ENCODE peak calls at places on chromosomes 13 and 19, in ten cellular contexts. One of them, this sample, is unnamed.

GRCh38 chr13:113023217-113023597 is 54.2 kb downstream of the MCF2L start:
- DNase-seq in stomach: no peak
- DNase-seq in cardiac muscle cell: peak
- DNase-seq in AG04449: no peak
- DNase-seq in fibroblast of lung: peak
- DNase-seq in GM23338: peak
- DNase-seq in GM12878: no peak
- DNase-seq in Peyer's patch: no peak
- DNase-seq in hepatocyte: peak
- DNase-seq in cardiac fibroblast: peak
- DNase-seq in this sample: no peak

GRCh38 chr19:30325657-30326056 is 46.5 kb upstream of the ZNF536 start:
- DNase-seq in stomach: no peak
- DNase-seq in cardiac muscle cell: no peak
- DNase-seq in AG04449: no peak
- DNase-seq in fibroblast of lung: no peak
- DNase-seq in GM23338: no peak
- DNase-seq in GM12878: no peak
- DNase-seq in Peyer's patch: peak
- DNase-seq in hepatocyte: no peak
- DNase-seq in cardiac fibroblast: no peak
- DNase-seq in this sample: no peak

GRCh38 chr19:8654591-8655339 is 24.3 kb downstream of the NFILZ start:
- DNase-seq in stomach: peak
- DNase-seq in cardiac muscle cell: peak
- DNase-seq in AG04449: no peak
- DNase-seq in fibroblast of lung: peak
- DNase-seq in GM23338: peak
- DNase-seq in GM12878: no peak
- DNase-seq in Peyer's patch: peak
- DNase-seq in hepatocyte: peak
- DNase-seq in cardiac fibroblast: peak
- DNase-seq in this sample: no peak

GRCh38 chr13:60402022-60402421 is 5.0 kb downstream of the TDRD3 start:
- DNase-seq in stomach: no peak
- DNase-seq in cardiac muscle cell: no peak
- DNase-seq in AG04449: no peak
- DNase-seq in fibroblast of lung: peak
- DNase-seq in GM23338: no peak
- DNase-seq in GM12878: no peak
- DNase-seq in Peyer's patch: no peak
- DNase-seq in hepatocyte: peak
- DNase-seq in cardiac fibroblast: peak
- DNase-seq in this sample: no peak

GRCh38 chr13:91242652-91243051 is 104.8 kb upstream of the MIR17HG start:
- DNase-seq in stomach: no peak
- DNase-seq in cardiac muscle cell: no peak
- DNase-seq in AG04449: no peak
- DNase-seq in fibroblast of lung: peak
- DNase-seq in GM23338: no peak
- DNase-seq in GM12878: no peak
- DNase-seq in Peyer's patch: no peak
- DNase-seq in hepatocyte: no peak
- DNase-seq in cardiac fibroblast: no peak
- DNase-seq in this sample: no peak

GRCh38 chr13:30477346-30478235 is 11.9 kb upstream of the HMGB1 start:
- DNase-seq in stomach: no peak
- DNase-seq in cardiac muscle cell: no peak
- DNase-seq in AG04449: no peak
- DNase-seq in fibroblast of lung: no peak
- DNase-seq in GM23338: peak
- DNase-seq in GM12878: no peak
- DNase-seq in Peyer's patch: no peak
- DNase-seq in hepatocyte: no peak
- DNase-seq in cardiac fibroblast: no peak
- DNase-seq in this sample: peak

GRCh38 chr19:46660601-46661019 is 372 bp downstream of the DACT3 start:
- DNase-seq in stomach: no peak
- DNase-seq in cardiac muscle cell: no peak
- DNase-seq in AG04449: no peak
- DNase-seq in fibroblast of lung: no peak
- DNase-seq in GM23338: peak
- DNase-seq in GM12878: no peak
- DNase-seq in Peyer's patch: no peak
- DNase-seq in hepatocyte: no peak
- DNase-seq in cardiac fibroblast: no peak
- DNase-seq in this sample: no peak

GRCh38 chr19:38337360-38337653 is 1.7 kb downstream of the CATSPERG start:
- DNase-seq in stomach: no peak
- DNase-seq in cardiac muscle cell: no peak
- DNase-seq in AG04449: no peak
- DNase-seq in fibroblast of lung: no peak
- DNase-seq in GM23338: no peak
- DNase-seq in GM12878: no peak
- DNase-seq in Peyer's patch: no peak
- DNase-seq in hepatocyte: no peak
- DNase-seq in cardiac fibroblast: no peak
- DNase-seq in this sample: no peak

GRCh38 chr13:40189426-40189825 is 477.0 kb downstream of the FOXO1 start:
- DNase-seq in stomach: no peak
- DNase-seq in cardiac muscle cell: no peak
- DNase-seq in AG04449: no peak
- DNase-seq in fibroblast of lung: no peak
- DNase-seq in GM23338: no peak
- DNase-seq in GM12878: no peak
- DNase-seq in Peyer's patch: no peak
- DNase-seq in hepatocyte: no peak
- DNase-seq in cardiac fibroblast: no peak
- DNase-seq in this sample: no peak

GRCh38 chr13:106814389-106814903 is 246.5 kb upstream of the ARGLU1 start:
- DNase-seq in stomach: no peak
- DNase-seq in cardiac muscle cell: no peak
- DNase-seq in AG04449: no peak
- DNase-seq in fibroblast of lung: no peak
- DNase-seq in GM23338: no peak
- DNase-seq in GM12878: no peak
- DNase-seq in Peyer's patch: no peak
- DNase-seq in hepatocyte: no peak
- DNase-seq in cardiac fibroblast: no peak
- DNase-seq in this sample: no peak

GRCh38 chr13:71274923-71275593 is 591.9 kb downstream of the DACH1 start:
- DNase-seq in stomach: no peak
- DNase-seq in cardiac muscle cell: no peak
- DNase-seq in AG04449: no peak
- DNase-seq in fibroblast of lung: no peak
- DNase-seq in GM23338: no peak
- DNase-seq in GM12878: peak
- DNase-seq in Peyer's patch: no peak
- DNase-seq in hepatocyte: no peak
- DNase-seq in cardiac fibroblast: no peak
- DNase-seq in this sample: peak

GRCh38 chr19:15461694-15462093 is 2.6 kb downstream of the RASAL3 start:
- DNase-seq in stomach: no peak
- DNase-seq in cardiac muscle cell: no peak
- DNase-seq in AG04449: no peak
- DNase-seq in fibroblast of lung: no peak
- DNase-seq in GM23338: no peak
- DNase-seq in GM12878: no peak
- DNase-seq in Peyer's patch: no peak
- DNase-seq in hepatocyte: no peak
- DNase-seq in cardiac fibroblast: no peak
- DNase-seq in this sample: no peak

GRCh38 chr13:31090921-31091624 is 70.6 kb downstream of the HSPH1 start:
- DNase-seq in stomach: no peak
- DNase-seq in cardiac muscle cell: no peak
- DNase-seq in AG04449: no peak
- DNase-seq in fibroblast of lung: peak
- DNase-seq in GM23338: no peak
- DNase-seq in GM12878: no peak
- DNase-seq in Peyer's patch: no peak
- DNase-seq in hepatocyte: no peak
- DNase-seq in cardiac fibroblast: peak
- DNase-seq in this sample: no peak

GRCh38 chr13:100461309-100462035 is 127.1 kb downstream of the GGACT start:
- DNase-seq in stomach: no peak
- DNase-seq in cardiac muscle cell: no peak
- DNase-seq in AG04449: no peak
- DNase-seq in fibroblast of lung: no peak
- DNase-seq in GM23338: peak
- DNase-seq in GM12878: no peak
- DNase-seq in Peyer's patch: no peak
- DNase-seq in hepatocyte: no peak
- DNase-seq in cardiac fibroblast: no peak
- DNase-seq in this sample: no peak

GRCh38 chr13:23020246-23020843 is 160.4 kb upstream of the SGCG start:
- DNase-seq in stomach: peak
- DNase-seq in cardiac muscle cell: peak
- DNase-seq in AG04449: no peak
- DNase-seq in fibroblast of lung: peak
- DNase-seq in GM23338: peak
- DNase-seq in GM12878: peak
- DNase-seq in Peyer's patch: no peak
- DNase-seq in hepatocyte: peak
- DNase-seq in cardiac fibroblast: peak
- DNase-seq in this sample: peak

GRCh38 chr13:23235994-23236393 is 55.2 kb downstream of the SGCG start:
- DNase-seq in stomach: no peak
- DNase-seq in cardiac muscle cell: no peak
- DNase-seq in AG04449: no peak
- DNase-seq in fibroblast of lung: no peak
- DNase-seq in GM23338: no peak
- DNase-seq in GM12878: no peak
- DNase-seq in Peyer's patch: no peak
- DNase-seq in hepatocyte: no peak
- DNase-seq in cardiac fibroblast: no peak
- DNase-seq in this sample: no peak

GRCh38 chr19:8306235-8307054 is 1.7 kb downstream of the CD320 start:
- DNase-seq in stomach: peak
- DNase-seq in cardiac muscle cell: no peak
- DNase-seq in AG04449: no peak
- DNase-seq in fibroblast of lung: no peak
- DNase-seq in GM23338: no peak
- DNase-seq in GM12878: no peak
- DNase-seq in Peyer's patch: no peak
- DNase-seq in hepatocyte: no peak
- DNase-seq in cardiac fibroblast: no peak
- DNase-seq in this sample: no peak

GRCh38 chr13:90717451-90717936 is 630.0 kb upstream of the MIR17HG start:
- DNase-seq in stomach: no peak
- DNase-seq in cardiac muscle cell: peak
- DNase-seq in AG04449: no peak
- DNase-seq in fibroblast of lung: peak
- DNase-seq in GM23338: peak
- DNase-seq in GM12878: no peak
- DNase-seq in Peyer's patch: no peak
- DNase-seq in hepatocyte: peak
- DNase-seq in cardiac fibroblast: peak
- DNase-seq in this sample: no peak

GRCh38 chr19:35977446-35978222 is 17.4 kb upstream of the SDHAF1 start:
- DNase-seq in stomach: no peak
- DNase-seq in cardiac muscle cell: no peak
- DNase-seq in AG04449: no peak
- DNase-seq in fibroblast of lung: no peak
- DNase-seq in GM23338: peak
- DNase-seq in GM12878: no peak
- DNase-seq in Peyer's patch: no peak
- DNase-seq in hepatocyte: no peak
- DNase-seq in cardiac fibroblast: no peak
- DNase-seq in this sample: no peak
- TF ChIP-seq CTCF in stomach: no peak
- TF ChIP-seq CTCF in cardiac muscle cell: peak
- TF ChIP-seq CTCF in AG04449: no peak
- TF ChIP-seq CTCF in fibroblast of lung: no peak
- TF ChIP-seq CTCF in GM23338: peak
- TF ChIP-seq CTCF in GM12878: peak
- TF ChIP-seq CTCF in Peyer's patch: no peak
- TF ChIP-seq CTCF in hepatocyte: no peak
- TF ChIP-seq CTCF in cardiac fibroblast: no peak
- TF ChIP-seq CTCF in this sample: peak

GRCh38 chr13:25778808-25779207 is 273.0 kb downstream of the SHISA2 start:
- DNase-seq in stomach: no peak
- DNase-seq in cardiac muscle cell: no peak
- DNase-seq in AG04449: no peak
- DNase-seq in fibroblast of lung: no peak
- DNase-seq in GM23338: no peak
- DNase-seq in GM12878: no peak
- DNase-seq in Peyer's patch: no peak
- DNase-seq in hepatocyte: no peak
- DNase-seq in cardiac fibroblast: no peak
- DNase-seq in this sample: no peak
- H3K4me3 ChIP-seq in stomach: no peak
- H3K4me3 ChIP-seq in cardiac muscle cell: no peak
- H3K4me3 ChIP-seq in AG04449: no peak
- H3K4me3 ChIP-seq in fibroblast of lung: no peak
- H3K4me3 ChIP-seq in GM23338: no peak
- H3K4me3 ChIP-seq in GM12878: no peak
- H3K4me3 ChIP-seq in Peyer's patch: no peak
- H3K4me3 ChIP-seq in hepatocyte: no peak
- H3K4me3 ChIP-seq in cardiac fibroblast: no peak
- H3K4me3 ChIP-seq in this sample: no peak

DNA sequence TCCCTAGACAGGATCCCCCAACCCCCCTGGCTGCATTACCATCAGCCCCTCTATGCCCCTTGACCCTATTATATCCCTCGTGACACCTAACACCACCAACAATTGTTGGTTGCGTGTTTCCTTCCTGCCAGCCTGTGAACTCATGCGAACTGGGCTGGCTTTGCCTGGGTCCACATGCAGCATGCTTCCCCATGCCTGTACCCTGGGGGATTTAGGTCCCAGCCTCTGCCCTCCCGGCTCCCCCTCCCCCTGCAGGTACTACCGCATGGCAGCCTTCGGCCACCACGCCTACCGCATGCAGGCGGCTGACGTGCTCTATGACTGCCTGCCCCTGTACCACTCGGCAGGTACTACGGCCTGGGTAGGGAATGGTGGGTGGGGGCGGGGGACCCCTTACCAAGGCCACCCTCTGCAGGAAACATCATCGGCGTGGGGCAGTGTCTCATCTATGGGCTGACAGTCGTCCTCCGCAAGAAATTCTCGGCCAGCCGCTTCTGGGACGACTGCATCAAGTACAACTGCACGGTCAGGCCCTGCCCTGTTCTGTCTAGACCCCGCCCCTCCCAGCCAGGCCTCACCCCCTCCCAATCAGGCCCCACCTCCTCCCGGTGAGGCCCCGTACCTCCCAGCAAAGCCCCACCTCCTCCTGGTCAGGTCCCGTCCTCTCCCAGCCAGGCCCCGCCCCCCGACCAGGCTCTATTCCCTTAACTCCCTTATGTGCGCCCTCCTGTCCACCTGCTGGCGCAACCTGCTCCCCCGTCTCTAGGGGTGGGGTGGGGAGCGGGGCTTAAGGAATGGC is 18.5 kb downstream of the SLC27A1 start:
- DNase-seq in stomach: peak
- DNase-seq in cardiac muscle cell: peak
- DNase-seq in AG04449: no peak
- DNase-seq in fibroblast of lung: no peak
- DNase-seq in GM23338: peak
- DNase-seq in GM12878: no peak
- DNase-seq in Peyer's patch: peak
- DNase-seq in hepatocyte: peak
- DNase-seq in cardiac fibroblast: no peak
- DNase-seq in this sample: peak
- TF ChIP-seq CTCF in stomach: no peak
- TF ChIP-seq CTCF in cardiac muscle cell: no peak
- TF ChIP-seq CTCF in AG04449: no peak
- TF ChIP-seq CTCF in fibroblast of lung: no peak
- TF ChIP-seq CTCF in GM23338: peak
- TF ChIP-seq CTCF in GM12878: peak
- TF ChIP-seq CTCF in Peyer's patch: peak
- TF ChIP-seq CTCF in hepatocyte: peak
- TF ChIP-seq CTCF in cardiac fibroblast: no peak
- TF ChIP-seq CTCF in this sample: peak

GRCh38 chr13:33787051-33787591 is 30.8 kb upstream of the RFC3 start:
- DNase-seq in stomach: no peak
- DNase-seq in cardiac muscle cell: no peak
- DNase-seq in AG04449: no peak
- DNase-seq in fibroblast of lung: no peak
- DNase-seq in GM23338: no peak
- DNase-seq in GM12878: peak
- DNase-seq in Peyer's patch: no peak
- DNase-seq in hepatocyte: no peak
- DNase-seq in cardiac fibroblast: no peak
- DNase-seq in this sample: peak
- H3K4me3 ChIP-seq in stomach: peak
- H3K4me3 ChIP-seq in cardiac muscle cell: no peak
- H3K4me3 ChIP-seq in AG04449: no peak
- H3K4me3 ChIP-seq in fibroblast of lung: peak
- H3K4me3 ChIP-seq in GM23338: no peak
- H3K4me3 ChIP-seq in GM12878: peak
- H3K4me3 ChIP-seq in Peyer's patch: peak
- H3K4me3 ChIP-seq in hepatocyte: no peak
- H3K4me3 ChIP-seq in cardiac fibroblast: no peak
- H3K4me3 ChIP-seq in this sample: peak